ENCODE peak calls at places on chromosomes 3 and 15, in five cellular contexts. One of them, this sample, is unnamed.

GRCh38 chr3:161043343-161044035 is 61.7 kb downstream of the B3GALNT1 start:
- DNase-seq in mesendoderm: no peak
- DNase-seq in stomach: no peak
- DNase-seq in breast epithelium: no peak
- DNase-seq in neuronal stem cell: no peak
- DNase-seq in this sample: no peak

GRCh38 chr3:179276001-179276400 is 25.1 kb upstream of the KCNMB3 start:
- DNase-seq in stomach: no peak
- DNase-seq in neuronal stem cell: no peak
- DNase-seq in mesendoderm: no peak
- DNase-seq in breast epithelium: no peak
- DNase-seq in this sample: no peak

GRCh38 chr3:173823911-173824460 is 426.4 kb downstream of the NLGN1 start:
- DNase-seq in breast epithelium: no peak
- DNase-seq in mesendoderm: no peak
- DNase-seq in neuronal stem cell: no peak
- DNase-seq in stomach: no peak
- DNase-seq in this sample: peak; percentile 0

GRCh38 chr3:9862391-9863235 is 17.4 kb downstream of the CIDEC start:
- DNase-seq in mesendoderm: peak; percentile 70
- DNase-seq in neuronal stem cell: peak; percentile 40
- DNase-seq in stomach: peak; percentile 66
- DNase-seq in breast epithelium: no peak
- DNase-seq in this sample: peak; percentile 78

GRCh38 chr3:28039829-28040228 is 201.6 kb upstream of the CMC1 start:
- DNase-seq in stomach: no peak
- DNase-seq in neuronal stem cell: no peak
- DNase-seq in mesendoderm: no peak
- DNase-seq in breast epithelium: no peak
- DNase-seq in this sample: no peak

GRCh38 chr3:10189557-10190374 is 25.0 kb downstream of the IRAK2 start:
- DNase-seq in neuronal stem cell: no peak
- DNase-seq in breast epithelium: peak; percentile 94
- DNase-seq in mesendoderm: no peak
- DNase-seq in stomach: peak; percentile 89
- DNase-seq in this sample: no peak

GRCh38 chr3:195892355-195893120 is 15.8 kb downstream of the TNK2 start:
- DNase-seq in breast epithelium: peak; percentile 65
- DNase-seq in mesendoderm: no peak
- DNase-seq in neuronal stem cell: peak; percentile 36
- DNase-seq in stomach: no peak
- DNase-seq in this sample: peak; percentile 78

GRCh38 chr15:46555547-46555946 is 920.7 kb downstream of the SQOR start:
- DNase-seq in breast epithelium: no peak
- DNase-seq in neuronal stem cell: no peak
- DNase-seq in mesendoderm: no peak
- DNase-seq in stomach: no peak
- DNase-seq in this sample: no peak

GRCh38 chr15:68589783-68590710 is 11.3 kb downstream of the CORO2B start:
- DNase-seq in stomach: no peak
- DNase-seq in breast epithelium: no peak
- DNase-seq in neuronal stem cell: no peak
- DNase-seq in mesendoderm: no peak
- DNase-seq in this sample: no peak

GRCh38 chr3:189590223-189590622 is 41.0 kb upstream of the TP63 start:
- DNase-seq in breast epithelium: no peak
- DNase-seq in neuronal stem cell: no peak
- DNase-seq in stomach: no peak
- DNase-seq in mesendoderm: no peak
- DNase-seq in this sample: no peak

GRCh38 chr3:177482048-177482741 is 284.9 kb upstream of the TBL1XR1 start:
- DNase-seq in breast epithelium: no peak
- DNase-seq in mesendoderm: no peak
- DNase-seq in stomach: no peak
- DNase-seq in neuronal stem cell: no peak
- DNase-seq in this sample: no peak

GRCh38 chr3:154972951-154973350 is 107.2 kb upstream of the MME start:
- DNase-seq in stomach: no peak
- DNase-seq in mesendoderm: no peak
- DNase-seq in neuronal stem cell: no peak
- DNase-seq in breast epithelium: no peak
- DNase-seq in this sample: no peak

GRCh38 chr3:93904568-93904967 is 69.1 kb downstream of the PROS1 start:
- DNase-seq in neuronal stem cell: no peak
- DNase-seq in mesendoderm: no peak
- DNase-seq in breast epithelium: no peak
- DNase-seq in stomach: no peak
- DNase-seq in this sample: no peak

GRCh38 chr3:123226549-123226948 is 24.8 kb downstream of the SEC22A start:
- DNase-seq in breast epithelium: no peak
- DNase-seq in stomach: no peak
- DNase-seq in mesendoderm: no peak
- DNase-seq in neuronal stem cell: no peak
- DNase-seq in this sample: no peak

GRCh38 chr3:116263842-116264545 is 181.3 kb downstream of the LSAMP start:
- DNase-seq in stomach: no peak
- DNase-seq in neuronal stem cell: no peak
- DNase-seq in mesendoderm: no peak
- DNase-seq in breast epithelium: no peak
- DNase-seq in this sample: no peak

GRCh38 chr15:73633991-73634495 is 854 bp upstream of the NPTN start:
- DNase-seq in neuronal stem cell: no peak
- DNase-seq in stomach: no peak
- DNase-seq in breast epithelium: peak; percentile 41
- DNase-seq in mesendoderm: peak; percentile 87
- DNase-seq in this sample: no peak

GRCh38 chr15:85452436-85452835 is 72.0 kb downstream of the AKAP13 start:
- DNase-seq in breast epithelium: no peak
- DNase-seq in neuronal stem cell: no peak
- DNase-seq in stomach: no peak
- DNase-seq in mesendoderm: no peak
- DNase-seq in this sample: no peak
- H3K4me1 ChIP-seq in breast epithelium: no peaks in the 10 kb centered on the region
- H3K4me1 ChIP-seq in neuronal stem cell: peaks cover 1% of the 10 kb centered on the region
- H3K4me1 ChIP-seq in stomach: peaks cover 5% of the 10 kb centered on the region
- H3K4me1 ChIP-seq in mesendoderm: peaks cover 5% of the 10 kb centered on the region
- H3K4me1 ChIP-seq in this sample: peaks cover 1% of the 10 kb centered on the region

GRCh38 chr3:38136807-38137614 is at the start of gene ACAA1:
- DNase-seq in stomach: peak; percentile 100
- DNase-seq in breast epithelium: peak; percentile 99
- DNase-seq in neuronal stem cell: peak; percentile 99
- DNase-seq in mesendoderm: peak; percentile 100
- DNase-seq in this sample: peak; percentile 100
- H3K4me1 ChIP-seq in stomach: peaks cover 51% of the 10 kb centered on the region
- H3K4me1 ChIP-seq in breast epithelium: peaks cover 6% of the 10 kb centered on the region
- H3K4me1 ChIP-seq in neuronal stem cell: peaks cover 18% of the 10 kb centered on the region
- H3K4me1 ChIP-seq in mesendoderm: peaks cover 8% of the 10 kb centered on the region
- H3K4me1 ChIP-seq in this sample: peaks cover 11% of the 10 kb centered on the region

DNA sequence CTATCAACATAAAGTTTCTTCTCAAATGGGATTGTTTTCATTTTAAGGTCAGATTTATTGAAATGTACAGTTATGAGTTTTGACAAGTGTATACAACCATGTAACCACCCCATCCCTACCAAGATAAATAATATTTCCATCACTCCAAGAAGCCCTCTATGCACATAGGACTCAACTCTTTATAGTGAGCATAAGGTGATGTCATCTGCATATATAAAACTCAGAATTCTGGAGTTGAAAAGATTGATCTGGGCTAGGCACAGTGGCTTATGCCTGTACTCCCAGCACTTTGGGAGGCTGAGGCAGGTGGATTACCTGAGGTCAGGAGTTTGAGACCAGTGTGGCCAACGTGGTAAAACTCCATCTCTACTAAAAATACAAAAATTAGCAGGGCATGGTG is 10.3 kb upstream of the GK5 start:
- DNase-seq in mesendoderm: no peak
- DNase-seq in stomach: no peak
- DNase-seq in neuronal stem cell: no peak
- DNase-seq in breast epithelium: no peak
- DNase-seq in this sample: no peak
- H3K4me1 ChIP-seq in mesendoderm: no peaks in the 10 kb centered on the region
- H3K4me1 ChIP-seq in stomach: no peaks in the 10 kb centered on the region
- H3K4me1 ChIP-seq in neuronal stem cell: no peaks in the 10 kb centered on the region
- H3K4me1 ChIP-seq in breast epithelium: no peaks in the 10 kb centered on the region
- H3K4me1 ChIP-seq in this sample: no peaks in the 10 kb centered on the region

GRCh38 chr3:184564685-184565385 is 3.2 kb downstream of the EPHB3 start:
- DNase-seq in breast epithelium: no peak
- DNase-seq in stomach: no peak
- DNase-seq in neuronal stem cell: no peak
- DNase-seq in mesendoderm: no peak
- DNase-seq in this sample: no peak

GRCh38 chr3:184562146-184562861 is 719 bp downstream of the EPHB3 start:
- DNase-seq in neuronal stem cell: no peak
- DNase-seq in stomach: no peak
- DNase-seq in breast epithelium: no peak
- DNase-seq in mesendoderm: peak; percentile 35
- DNase-seq in this sample: no peak

GRCh38 chr3:184563941-184564684 is 2.5 kb downstream of the EPHB3 start:
- DNase-seq in mesendoderm: no peak
- DNase-seq in neuronal stem cell: no peak
- DNase-seq in stomach: no peak
- DNase-seq in breast epithelium: no peak
- DNase-seq in this sample: no peak

GRCh38 chr3:184562875-184563568 is 1.4 kb downstream of the EPHB3 start:
- DNase-seq in stomach: no peak
- DNase-seq in breast epithelium: no peak
- DNase-seq in neuronal stem cell: no peak
- DNase-seq in mesendoderm: peak; percentile 34
- DNase-seq in this sample: no peak

DNA sequence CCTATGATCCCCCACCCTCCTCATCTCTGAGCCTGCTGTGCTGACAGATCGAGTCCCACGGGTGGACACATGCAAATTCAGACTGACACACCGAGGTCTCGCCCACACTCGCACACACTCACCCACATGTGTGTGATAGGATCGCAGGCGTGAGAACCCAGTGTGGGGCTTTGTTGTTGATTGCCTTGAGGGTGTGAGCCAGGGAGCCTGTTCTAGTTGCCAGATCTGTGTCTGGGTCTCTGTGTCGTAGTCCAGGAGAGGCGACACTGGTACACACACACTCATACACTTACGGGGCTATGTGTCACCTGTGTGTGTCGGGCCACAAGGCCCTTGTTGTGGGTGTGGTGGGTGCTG is 2.0 kb downstream of the EPHB3 start:
- DNase-seq in mesendoderm: peak; percentile 76
- DNase-seq in stomach: no peak
- DNase-seq in neuronal stem cell: no peak
- DNase-seq in breast epithelium: no peak
- DNase-seq in this sample: no peak
- H3K4me1 ChIP-seq in mesendoderm: peaks cover 35% of the 10 kb centered on the region
- H3K4me1 ChIP-seq in stomach: peaks cover 56% of the 10 kb centered on the region
- H3K4me1 ChIP-seq in neuronal stem cell: peaks cover 46% of the 10 kb centered on the region
- H3K4me1 ChIP-seq in breast epithelium: peaks cover 11% of the 10 kb centered on the region
- H3K4me1 ChIP-seq in this sample: peaks cover 50% of the 10 kb centered on the region

DNA sequence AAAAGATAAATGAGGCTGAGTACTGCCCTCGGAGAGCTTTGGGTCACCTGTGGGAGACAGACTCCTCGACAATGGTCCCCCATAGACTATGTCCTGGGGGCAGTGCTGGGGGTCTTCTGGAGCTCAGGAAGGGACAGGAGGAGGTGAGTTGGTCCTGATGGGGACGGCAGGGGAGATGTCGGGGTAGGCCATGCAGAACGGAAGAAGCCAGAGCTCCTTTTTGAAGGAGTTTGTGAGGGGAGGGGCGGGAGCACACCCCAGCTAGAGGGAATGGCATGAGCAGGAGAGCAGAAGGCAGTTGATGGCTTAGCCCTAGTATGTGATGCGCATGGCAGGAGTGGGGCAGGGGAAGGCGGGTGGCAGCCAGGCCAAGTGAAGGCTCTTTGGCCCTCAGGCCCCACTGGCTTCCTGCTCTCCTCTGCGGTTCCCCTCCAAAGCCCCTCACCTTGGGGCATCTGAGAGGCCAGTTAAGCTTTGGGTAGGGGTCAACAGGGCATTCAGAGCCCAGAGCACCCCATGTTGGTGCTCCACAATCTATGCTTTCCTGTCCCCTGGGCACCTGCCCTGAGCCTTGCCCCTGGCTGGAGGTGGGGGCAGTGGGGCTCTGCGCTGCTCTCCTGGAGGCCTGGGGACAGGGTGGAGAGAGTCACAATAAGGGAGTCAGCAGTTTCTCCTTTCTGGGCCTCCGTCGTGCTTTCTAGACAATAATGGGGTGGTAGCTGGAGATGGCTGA is 179.3 kb downstream of the SMAD6 start:
- DNase-seq in neuronal stem cell: no peak
- DNase-seq in breast epithelium: no peak
- DNase-seq in stomach: no peak
- DNase-seq in mesendoderm: no peak
- DNase-seq in this sample: no peak
- H3K4me1 ChIP-seq in neuronal stem cell: peaks cover 25% of the 10 kb centered on the region
- H3K4me1 ChIP-seq in breast epithelium: peaks cover 4% of the 10 kb centered on the region
- H3K4me1 ChIP-seq in stomach: peaks cover 21% of the 10 kb centered on the region
- H3K4me1 ChIP-seq in mesendoderm: peaks cover 5% of the 10 kb centered on the region
- H3K4me1 ChIP-seq in this sample: peaks cover 11% of the 10 kb centered on the region

GRCh38 chr15:57555270-57555669 is 36.4 kb upstream of the MYZAP start:
- DNase-seq in mesendoderm: no peak
- DNase-seq in breast epithelium: no peak
- DNase-seq in stomach: no peak
- DNase-seq in neuronal stem cell: no peak
- DNase-seq in this sample: no peak
- H3K4me1 ChIP-seq in mesendoderm: peaks cover 18% of the 10 kb centered on the region
- H3K4me1 ChIP-seq in breast epithelium: no peaks in the 10 kb centered on the region
- H3K4me1 ChIP-seq in stomach: peaks cover 41% of the 10 kb centered on the region
- H3K4me1 ChIP-seq in neuronal stem cell: peaks cover 25% of the 10 kb centered on the region
- H3K4me1 ChIP-seq in this sample: peaks cover 39% of the 10 kb centered on the region

GRCh38 chr15:31365655-31366127 is 39.1 kb downstream of the KLF13 start:
- DNase-seq in stomach: peak; percentile 97
- DNase-seq in neuronal stem cell: peak; percentile 46
- DNase-seq in breast epithelium: peak; percentile 92
- DNase-seq in mesendoderm: peak; percentile 89
- DNase-seq in this sample: peak; percentile 97

GRCh38 chr15:31367730-31368344 is 41.2 kb downstream of the KLF13 start:
- DNase-seq in neuronal stem cell: no peak
- DNase-seq in stomach: no peak
- DNase-seq in mesendoderm: peak; percentile 32
- DNase-seq in breast epithelium: no peak
- DNase-seq in this sample: no peak

GRCh38 chr15:31365032-31365654 is 38.5 kb downstream of the KLF13 start:
- DNase-seq in neuronal stem cell: no peak
- DNase-seq in stomach: no peak
- DNase-seq in breast epithelium: no peak
- DNase-seq in mesendoderm: no peak
- DNase-seq in this sample: no peak

GRCh38 chr15:31367021-31367729 is 40.5 kb downstream of the KLF13 start:
- DNase-seq in mesendoderm: no peak
- DNase-seq in stomach: no peak
- DNase-seq in breast epithelium: no peak
- DNase-seq in neuronal stem cell: no peak
- DNase-seq in this sample: no peak

GRCh38 chr15:31366169-31366734 is 39.6 kb downstream of the KLF13 start:
- DNase-seq in breast epithelium: peak; percentile 56
- DNase-seq in stomach: no peak
- DNase-seq in neuronal stem cell: no peak
- DNase-seq in mesendoderm: peak; percentile 77
- DNase-seq in this sample: no peak
- H3K4me1 ChIP-seq in breast epithelium: no peaks in the 10 kb centered on the region
- H3K4me1 ChIP-seq in stomach: peaks cover 77% of the 10 kb centered on the region
- H3K4me1 ChIP-seq in neuronal stem cell: peaks cover 18% of the 10 kb centered on the region
- H3K4me1 ChIP-seq in mesendoderm: peaks cover 25% of the 10 kb centered on the region
- H3K4me1 ChIP-seq in this sample: peaks cover 57% of the 10 kb centered on the region